ENCODE peak calls at places on chromosomes 3 and 15, in four cellular contexts. K, O, D and A are unnamed samples.

GRCh38 chr3:148089171-148089570 is 608.5 kb upstream of the AGTR1 start:
- DNase-seq in K (no peak), O (no peak), D (no peak), A (no peak)

GRCh38 chr3:150421799-150422548 is 13.9 kb downstream of the TSC22D2 start:
- DNase-seq in K (peak), O (no peak), D (no peak), A (no peak)

GRCh38 chr15:31499953-31500808 is 173.5 kb downstream of the KLF13 start:
- DNase-seq in K (no peak), O (peak), D (no peak), A (no peak)

GRCh38 chr15:99213187-99213811 is 36.1 kb downstream of the TTC23 start:
- DNase-seq in K (peak), O (peak), D (peak), A (peak)

GRCh38 chr3:192422998-192423349 is 304.4 kb downstream of the FGF12 start:
- DNase-seq in K (no peak), O (no peak), D (no peak), A (no peak)

GRCh38 chr3:24060055-24060454 is 115.0 kb downstream of the NR1D2 start:
- DNase-seq in K (peak), O (no peak), D (peak), A (no peak)

GRCh38 chr3:40628984-40629383 is 104.2 kb downstream of the ZNF621 start:
- DNase-seq in K (no peak), O (no peak), D (no peak), A (no peak)

GRCh38 chr3:194637066-194637465 is 3.8 kb upstream of the TMEM44 start:
- DNase-seq in K (peak), O (no peak), D (no peak), A (no peak)

GRCh38 chr15:101060576-101061551 is 141.7 kb downstream of the LRRK1 start:
- DNase-seq in K (no peak), O (no peak), D (no peak), A (no peak)

GRCh38 chr15:63122002-63122893 is 587 bp downstream of the LACTB start:
- DNase-seq in K (peak), O (peak), D (peak), A (peak)

GRCh38 chr15:96693990-96694517 is 363.6 kb downstream of the NR2F2 start:
- DNase-seq in K (no peak), O (no peak), D (no peak), A (no peak)

GRCh38 chr3:143203848-143204247 is 84.3 kb downstream of the CHST2 start:
- DNase-seq in K (peak), O (no peak), D (no peak), A (no peak)

GRCh38 chr15:77030928-77031375 is 36.0 kb downstream of the PSTPIP1 start:
- DNase-seq in K (no peak), O (peak), D (no peak), A (no peak)

GRCh38 chr3:182393830-182394367 is 399.4 kb upstream of the ATP11B start:
- DNase-seq in K (no peak), O (no peak), D (no peak), A (no peak)

GRCh38 chr3:2090512-2090911 is 8.2 kb upstream of the CNTN4 start:
- DNase-seq in K (no peak), O (no peak), D (no peak), A (no peak)
- TF ChIP-seq CTCF in K (no peak), O (no peak), D (no peak), A (no peak)

GRCh38 chr15:67520976-67521769 is at the start of gene C15orf61:
- DNase-seq in K (peak), O (peak), D (peak), A (peak)
- TF ChIP-seq CTCF in K (peak), O (no peak), D (no peak), A (no peak)

GRCh38 chr3:115388825-115389224 is 234.5 kb upstream of the GAP43 start:
- DNase-seq in K (no peak), O (no peak), D (no peak), A (no peak)
- TF ChIP-seq CTCF in K (no peak), O (no peak), D (no peak), A (no peak)

GRCh38 chr3:180680097-180680430 is 775 bp upstream of the CCDC39 start:
- DNase-seq in K (peak), O (peak), D (no peak), A (peak)
- TF ChIP-seq CTCF in K (peak), O (peak), D (peak), A (peak)

GRCh38 chr15:58631319-58631718 is 118.2 kb downstream of the ADAM10 start:
- DNase-seq in K (no peak), O (no peak), D (no peak), A (no peak)

GRCh38 chr15:58627706-58628105 is 121.8 kb downstream of the ADAM10 start:
- DNase-seq in K (no peak), O (no peak), D (no peak), A (no peak)

GRCh38 chr15:58627046-58627445 is 122.5 kb downstream of the ADAM10 start:
- DNase-seq in K (no peak), O (no peak), D (no peak), A (no peak)

GRCh38 chr15:58628206-58629057 is 121.1 kb downstream of the ADAM10 start:
- DNase-seq in K (no peak), O (no peak), D (no peak), A (no peak)

GRCh38 chr15:58629625-58630024 is 119.9 kb downstream of the ADAM10 start:
- DNase-seq in K (no peak), O (no peak), D (no peak), A (no peak)
- TF ChIP-seq CTCF in K (no peak), O (no peak), D (no peak), A (no peak)

GRCh38 chr3:33915796-33916589 is 117.6 kb downstream of the PDCD6IP start:
- DNase-seq in K (peak), O (no peak), D (no peak), A (no peak)
- TF ChIP-seq CTCF in K (no peak), O (no peak), D (no peak), A (no peak)

GRCh38 chr3:99753268-99753975 is 64.2 kb upstream of the CMSS1 start:
- DNase-seq in K (peak), O (no peak), D (no peak), A (peak)
- TF ChIP-seq CTCF in K (peak), O (peak), D (peak), A (peak)

GRCh38 chr3:34213481-34213880 is 415.1 kb downstream of the PDCD6IP start:
- DNase-seq in K (no peak), O (no peak), D (no peak), A (no peak)

GRCh38 chr3:34219556-34219955 is 421.1 kb downstream of the PDCD6IP start:
- DNase-seq in K (no peak), O (no peak), D (no peak), A (no peak)

GRCh38 chr3:34218706-34219105 is 420.3 kb downstream of the PDCD6IP start:
- DNase-seq in K (no peak), O (no peak), D (no peak), A (no peak)

GRCh38 chr3:34212671-34213070 is 414.2 kb downstream of the PDCD6IP start:
- DNase-seq in K (no peak), O (no peak), D (no peak), A (no peak)

GRCh38 chr3:34216713-34217346 is 418.4 kb downstream of the PDCD6IP start:
- DNase-seq in K (no peak), O (no peak), D (no peak), A (no peak)
- TF ChIP-seq CTCF in K (no peak), O (no peak), D (no peak), A (no peak)

GRCh38 chr3:51719413-51720025 is 12.7 kb downstream of the GRM2 start:
- DNase-seq in K (no peak), O (no peak), D (no peak), A (no peak)
- TF ChIP-seq CTCF in K (peak), O (no peak), D (no peak), A (no peak)